ENCODE peak calls at places on chromosome 17, in eight cellular contexts. F, G, C, N, I, S, D and P are unnamed samples.
A peak's percentile ranks its signal among the peaks of the same experiment; 100 is the strongest.

GRCh38 chr17:3738562-3739295 is 15.0 kb downstream of the HASPIN start:
- DNase-seq in F (peak; percentile 27), G (peak; percentile 74), C (no peak), N (no peak), I (peak; percentile 70), S (peak; percentile 65), D (peak; percentile 9), P (no peak)

GRCh38 chr17:282000-282911 is 70.4 kb downstream of the RPH3AL start:
- DNase-seq in F (no peak), G (no peak), C (no peak), N (no peak), I (no peak), S (no peak), D (no peak), P (no peak)

GRCh38 chr17:41944943-41945342 is 14.5 kb downstream of the ODAD4 start:
- DNase-seq in F (no peak), G (no peak), C (no peak), N (no peak), I (no peak), S (no peak), D (no peak), P (no peak)

GRCh38 chr17:2889256-2889655 is 93.0 kb downstream of the RAP1GAP2 start:
- DNase-seq in F (no peak), G (no peak), C (no peak), N (no peak), I (no peak), S (no peak), D (no peak), P (no peak)

GRCh38 chr17:50171371-50172071 is 5.7 kb downstream of the SGCA start:
- DNase-seq in F (no peak), G (no peak), C (no peak), N (no peak), I (no peak), S (no peak), D (no peak), P (no peak)

GRCh38 chr17:65634533-65634932 is 73.1 kb upstream of the AXIN2 start:
- DNase-seq in F (no peak), G (no peak), C (peak; percentile 74), N (no peak), I (no peak), S (no peak), D (no peak), P (no peak)

GRCh38 chr17:70563301-70563820 is 394.0 kb downstream of the KCNJ2 start:
- DNase-seq in F (no peak), G (no peak), C (no peak), N (no peak), I (no peak), S (no peak), D (peak; percentile 90), P (no peak)

GRCh38 chr17:21299981-21300600 is 15.6 kb downstream of the MAP2K3 start:
- DNase-seq in F (no peak), G (no peak), C (no peak), N (no peak), I (no peak), S (no peak), D (no peak), P (no peak)

GRCh38 chr17:17377568-17377967 is 74.4 kb downstream of the NT5M start:
- DNase-seq in F (no peak), G (peak; percentile 61), C (no peak), N (no peak), I (no peak), S (no peak), D (no peak), P (no peak)

GRCh38 chr17:79997004-79997673 is 38.5 kb downstream of the TBC1D16 start:
- DNase-seq in F (no peak), G (peak; percentile 55), C (no peak), N (no peak), I (no peak), S (peak; percentile 45), D (no peak), P (no peak)

GRCh38 chr17:19271751-19272357 is 34.7 kb downstream of the EPN2 start:
- DNase-seq in F (no peak), G (no peak), C (no peak), N (peak; percentile 32), I (no peak), S (no peak), D (peak; percentile 32), P (no peak)

GRCh38 chr17:17783121-17783824 is 53.5 kb downstream of the SREBF1 start:
- DNase-seq in F (peak; percentile 83), G (peak; percentile 68), C (no peak), N (no peak), I (peak; percentile 66), S (peak; percentile 57), D (peak; percentile 21), P (peak; percentile 79)

GRCh38 chr17:17497065-17497844 is 1.1 kb upstream of the RASD1 start:
- DNase-seq in F (no peak), G (peak; percentile 24), C (no peak), N (peak; percentile 12), I (no peak), S (no peak), D (no peak), P (no peak)

GRCh38 chr17:3762922-3763776 is 37.8 kb downstream of the ITGAE start:
- DNase-seq in F (no peak), G (no peak), C (no peak), N (no peak), I (no peak), S (no peak), D (no peak), P (peak; percentile 80)

GRCh38 chr17:76473541-76473985 is 6.2 kb downstream of the AANAT start:
- DNase-seq in F (peak; percentile 61), G (no peak), C (peak; percentile 49), N (no peak), I (no peak), S (no peak), D (no peak), P (no peak)
- TF ChIP-seq CTCF in F (peak; percentile 44), G (no peak), C (peak; percentile 28), N (peak; percentile 23), I (no peak), S (no peak), D (peak; percentile 25), P (peak; percentile 24)

GRCh38 chr17:73198201-73198929 is 5.5 kb downstream of the COG1 start:
- DNase-seq in F (no peak), G (no peak), C (no peak), N (no peak), I (no peak), S (no peak), D (no peak), P (no peak)

GRCh38 chr17:73198930-73199260 is 6.0 kb downstream of the COG1 start:
- DNase-seq in F (no peak), G (no peak), C (no peak), N (no peak), I (no peak), S (no peak), D (no peak), P (no peak)

GRCh38 chr17:73194514-73195222 is 1.8 kb downstream of the COG1 start:
- DNase-seq in F (no peak), G (no peak), C (no peak), N (peak; percentile 32), I (no peak), S (no peak), D (peak; percentile 57), P (no peak)

GRCh38 chr17:73197141-73197540 is 4.3 kb downstream of the COG1 start:
- DNase-seq in F (no peak), G (no peak), C (no peak), N (no peak), I (peak; percentile 48), S (no peak), D (no peak), P (no peak)

DNA sequence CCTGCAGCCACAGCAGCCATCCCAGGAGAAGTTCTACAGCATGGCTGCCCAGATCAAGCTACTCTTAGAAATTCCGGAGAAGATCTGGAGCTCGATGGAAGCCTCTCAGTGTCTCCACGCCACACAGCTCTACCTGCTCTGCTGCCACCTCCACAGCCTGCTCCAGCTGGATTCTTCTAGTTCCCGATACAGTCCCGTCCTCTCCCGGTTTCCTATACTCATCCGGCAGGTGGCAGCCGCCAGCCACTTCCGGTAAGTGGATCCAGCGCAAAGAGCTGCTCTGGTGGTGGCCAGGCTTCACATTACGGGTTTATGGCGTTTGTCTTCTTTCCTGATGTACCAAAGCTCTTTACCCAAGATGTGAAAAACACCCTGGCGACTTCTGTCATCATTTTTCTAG is 3.6 kb downstream of the COG1 start:
- DNase-seq in F (peak; percentile 33), G (no peak), C (peak; percentile 61), N (peak; percentile 17), I (peak; percentile 43), S (no peak), D (peak; percentile 38), P (no peak)
- TF ChIP-seq CTCF in F (peak; percentile 31), G (no peak), C (peak; percentile 39), N (peak; percentile 25), I (no peak), S (no peak), D (peak; percentile 41), P (peak; percentile 8)

GRCh38 chr17:51850206-51850605 is 308.3 kb downstream of the CA10 start:
- DNase-seq in F (no peak), G (no peak), C (no peak), N (no peak), I (no peak), S (no peak), D (no peak), P (no peak)
- TF ChIP-seq CTCF in F (no peak), G (no peak), C (no peak), N (no peak), I (no peak), S (no peak), D (no peak), P (no peak)

GRCh38 chr17:55346658-55347057 is 75.0 kb downstream of the MMD start:
- DNase-seq in F (no peak), G (no peak), C (no peak), N (no peak), I (no peak), S (no peak), D (no peak), P (no peak)

GRCh38 chr17:55351027-55351625 is 70.5 kb downstream of the MMD start:
- DNase-seq in F (no peak), G (no peak), C (no peak), N (no peak), I (no peak), S (no peak), D (no peak), P (no peak)

GRCh38 chr17:55347341-55347740 is 74.3 kb downstream of the MMD start:
- DNase-seq in F (no peak), G (no peak), C (no peak), N (no peak), I (no peak), S (no peak), D (no peak), P (no peak)

GRCh38 chr17:55345132-55345531 is 76.5 kb downstream of the MMD start:
- DNase-seq in F (no peak), G (no peak), C (no peak), N (no peak), I (no peak), S (no peak), D (no peak), P (no peak)

DNA sequence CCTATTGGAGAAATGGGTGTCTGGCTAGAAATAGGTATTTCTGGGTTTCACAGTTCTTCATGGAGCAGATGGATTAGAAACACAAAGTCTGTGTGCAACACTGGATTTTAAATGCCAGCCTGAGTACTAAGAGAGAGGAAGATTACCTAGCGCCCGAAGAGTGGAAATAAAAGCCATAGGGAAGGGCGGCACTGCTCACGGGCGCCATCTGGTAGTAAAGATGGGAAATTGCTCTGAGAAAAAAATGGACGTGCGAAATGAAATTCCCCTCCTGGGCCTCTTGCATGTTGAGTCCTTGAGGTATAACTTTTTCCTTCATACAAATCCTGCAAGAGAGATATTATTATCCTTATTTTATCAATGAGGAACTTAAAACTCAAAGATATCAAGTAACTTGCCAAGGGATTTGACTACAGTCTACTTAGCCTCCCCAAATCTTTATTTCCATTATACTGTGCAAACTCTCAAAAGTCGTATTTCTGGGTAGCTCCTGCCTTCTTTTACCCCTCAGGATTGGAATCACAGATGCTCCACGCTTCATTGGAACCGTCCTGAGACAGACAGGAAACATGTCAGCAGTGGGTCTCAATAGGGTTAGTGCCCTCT is 72.8 kb downstream of the MMD start:
- DNase-seq in F (peak; percentile 53), G (no peak), C (peak; percentile 66), N (peak; percentile 64), I (peak; percentile 45), S (peak; percentile 16), D (peak; percentile 63), P (peak; percentile 37)
- TF ChIP-seq CTCF in F (peak; percentile 94), G (peak; percentile 78), C (peak; percentile 94), N (peak; percentile 92), I (peak; percentile 89), S (peak; percentile 83), D (peak; percentile 91), P (peak; percentile 77)